ENCODE peak calls at places on chromosomes 16 and 17, in eight cellular contexts. F is PC-3; X is MM.1S; D is neuronal stem cell; Z is uterus; L is IMR-90; S is right atrium auricular region; P is CD8-positive, alpha-beta memory T cell. G is an unnamed sample. For H3K9me3, the result is how much of the 10 kb centered on the place peaks cover.

GRCh38 chr16:51388516-51388951 is 237.5 kb upstream of the SALL1 start:
- DNase-seq in F (no peak), X (no peak), D (no peak), Z (no peak), L (no peak), S (no peak), P (no peak), G (no peak)

GRCh38 chr16:66486773-66487579 is 59.9 kb downstream of the BEAN1 start:
- DNase-seq in F (peak), X (no peak), D (no peak), Z (peak), L (peak), S (no peak), P (no peak), G (no peak)

GRCh38 chr17:79754359-79754758 is 23.6 kb upstream of the CBX2 start:
- DNase-seq in F (no peak), X (no peak), D (no peak), Z (no peak), L (no peak), S (no peak), P (no peak), G (no peak)

GRCh38 chr16:3819741-3820724 is 60.5 kb downstream of the CREBBP start:
- DNase-seq in F (peak), X (no peak), D (no peak), Z (peak), L (peak), S (no peak), P (no peak), G (no peak)

GRCh38 chr16:67719778-67720144 is 645 bp upstream of the GFOD2 start:
- DNase-seq in F (no peak), X (peak), D (peak), Z (peak), L (peak), S (peak), P (no peak), G (no peak)

GRCh38 chr17:81063488-81064093 is 28.6 kb downstream of the BAIAP2 start:
- DNase-seq in F (no peak), X (no peak), D (no peak), Z (no peak), L (no peak), S (no peak), P (no peak), G (no peak)

GRCh38 chr16:85137323-85138072 is 25.2 kb upstream of the CIBAR2 start:
- DNase-seq in F (peak), X (no peak), D (no peak), Z (peak), L (peak), S (peak), P (no peak), G (peak)

GRCh38 chr16:15457958-15458357 is 23.6 kb downstream of the BMERB1 start:
- DNase-seq in F (peak), X (no peak), D (no peak), Z (no peak), L (no peak), S (peak), P (no peak), G (no peak)

GRCh38 chr17:1865252-1866037 is 35.6 kb downstream of the RPA1 start:
- DNase-seq in F (peak), X (peak), D (no peak), Z (no peak), L (peak), S (no peak), P (peak), G (no peak)

GRCh38 chr17:3663102-3664011 is 5.0 kb downstream of the TAX1BP3 start:
- DNase-seq in F (no peak), X (peak), D (no peak), Z (no peak), L (no peak), S (no peak), P (no peak), G (no peak)

GRCh38 chr17:10357768-10358167 is 15.0 kb downstream of the MYH13 start:
- DNase-seq in F (peak), X (peak), D (no peak), Z (no peak), L (no peak), S (no peak), P (peak), G (no peak)

GRCh38 chr16:75138233-75138632 is 10.1 kb upstream of the ZFP1 start:
- DNase-seq in F (no peak), X (no peak), D (no peak), Z (no peak), L (no peak), S (no peak), P (no peak), G (no peak)

GRCh38 chr16:50195276-50195675 is 42.2 kb downstream of the TENT4B start:
- DNase-seq in F (peak), X (no peak), D (no peak), Z (no peak), L (peak), S (no peak), P (no peak), G (no peak)

GRCh38 chr17:49180303-49180702 is 30.1 kb downstream of the GNGT2 start:
- DNase-seq in F (peak), X (peak), D (peak), Z (peak), L (peak), S (peak), P (peak), G (no peak)
- H3K9me3 ChIP-seq in F (under half), X (under half), D (under half), Z (under half), L (under half), S (under half), P (under half), G (under half)

DNA sequence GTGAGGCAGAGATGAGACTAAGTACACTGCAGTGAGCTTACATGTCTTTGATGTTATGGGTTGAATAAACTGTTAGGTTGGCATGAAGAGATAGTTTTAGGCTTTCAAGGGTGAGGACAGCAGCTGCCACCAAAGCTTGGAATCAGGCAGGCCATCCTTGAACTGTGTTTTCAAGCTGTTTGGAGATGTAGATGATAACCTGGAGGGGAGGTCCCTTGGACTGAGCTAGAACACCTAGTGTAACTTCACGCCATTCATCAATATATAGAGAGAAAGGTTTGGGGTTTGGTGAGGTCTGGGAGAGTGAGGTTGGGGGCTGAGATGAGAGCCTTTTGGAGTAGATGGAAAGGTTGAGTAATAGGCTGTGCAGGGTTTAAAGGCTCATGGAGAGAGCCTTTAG is 2447.0 kb downstream of the TP53TG3F start:
- DNase-seq in F (no peak), X (no peak), D (no peak), Z (no peak), L (no peak), S (no peak), P (no peak), G (peak)
- H3K9me3 ChIP-seq in F (under half), X (under half), D (half or more), Z (under half), L (under half), S (under half), P (under half), G (under half)

DNA sequence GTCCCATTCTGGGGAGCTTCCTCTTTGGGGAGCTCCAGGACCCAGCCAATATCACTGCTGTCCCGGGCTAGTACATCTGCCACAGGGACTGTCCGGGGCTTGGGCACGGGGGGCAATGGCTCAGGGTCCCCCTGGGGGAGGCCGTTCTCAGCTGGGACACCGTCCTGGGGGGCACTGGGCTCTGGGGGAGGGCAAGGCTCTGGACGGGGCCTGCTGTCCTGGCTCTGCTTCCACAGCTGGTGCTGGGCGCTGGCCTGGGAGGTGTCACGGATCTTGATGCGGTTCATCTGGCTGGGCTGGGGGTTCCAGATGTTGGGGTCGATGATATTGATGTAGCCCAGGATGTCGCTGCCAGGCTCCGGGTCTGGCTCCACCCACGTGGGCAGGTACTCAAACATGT is 26.1 kb downstream of the SLC5A10 start:
- DNase-seq in F (no peak), X (no peak), D (no peak), Z (no peak), L (no peak), S (no peak), P (no peak), G (no peak)
- H3K9me3 ChIP-seq in F (under half), X (under half), D (under half), Z (under half), L (under half), S (under half), P (under half), G (under half)

GRCh38 chr17:65531508-65532431 is 29.7 kb downstream of the AXIN2 start:
- DNase-seq in F (no peak), X (no peak), D (no peak), Z (peak), L (peak), S (peak), P (no peak), G (no peak)

GRCh38 chr17:65530985-65531507 is 30.4 kb downstream of the AXIN2 start:
- DNase-seq in F (no peak), X (no peak), D (peak), Z (no peak), L (peak), S (no peak), P (no peak), G (no peak)

GRCh38 chr17:65532491-65532890 is 29.0 kb downstream of the AXIN2 start:
- DNase-seq in F (no peak), X (no peak), D (no peak), Z (peak), L (no peak), S (no peak), P (no peak), G (no peak)

GRCh38 chr17:65533855-65534457 is 27.5 kb downstream of the AXIN2 start:
- DNase-seq in F (no peak), X (no peak), D (no peak), Z (no peak), L (no peak), S (no peak), P (no peak), G (no peak)

DNA sequence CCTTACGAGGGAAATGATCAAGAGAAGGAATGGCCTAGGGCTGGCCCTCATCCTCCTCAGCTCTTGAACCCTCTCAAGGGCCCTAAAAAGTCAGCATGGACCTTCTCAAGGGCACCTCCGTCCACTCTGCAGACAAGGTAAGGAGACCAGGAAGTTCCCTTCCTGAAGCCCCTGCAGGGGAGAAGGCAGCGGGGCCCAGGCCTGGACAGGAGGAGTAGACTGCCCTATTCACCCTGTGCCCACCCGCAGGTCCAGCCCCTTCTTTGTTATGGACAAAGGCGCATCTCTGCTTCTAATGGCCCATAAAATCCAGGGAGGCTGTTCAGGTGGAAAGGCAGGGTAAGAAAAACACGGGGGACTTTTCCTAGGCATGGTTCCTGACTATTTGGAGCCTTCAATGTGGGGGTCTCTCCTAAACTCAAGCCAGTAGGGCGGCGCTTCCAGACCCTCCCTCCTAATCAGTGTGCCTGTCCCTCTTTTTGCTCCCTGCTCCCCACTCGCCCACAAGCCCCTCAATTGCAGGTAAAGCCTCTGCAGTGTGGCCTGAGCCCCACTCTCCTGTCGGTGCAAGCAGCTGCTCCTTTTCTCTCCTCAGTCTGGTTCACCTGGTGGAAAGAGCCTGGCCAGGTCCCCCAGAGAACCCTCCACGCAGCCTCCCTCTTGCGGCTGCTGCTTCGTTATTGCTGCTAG is 28.2 kb downstream of the AXIN2 start:
- DNase-seq in F (no peak), X (no peak), D (no peak), Z (no peak), L (no peak), S (no peak), P (no peak), G (no peak)
- H3K9me3 ChIP-seq in F (under half), X (under half), D (under half), Z (under half), L (under half), S (under half), P (under half), G (under half)

GRCh38 chr16:31706925-31707324 is 166.7 kb upstream of the ZNF267 start:
- DNase-seq in F (no peak), X (no peak), D (no peak), Z (no peak), L (no peak), S (no peak), P (no peak), G (no peak)
- H3K9me3 ChIP-seq in F (under half), X (under half), D (under half), Z (under half), L (under half), S (under half), P (under half), G (under half)

GRCh38 chr17:70920416-70920815 is 751.1 kb downstream of the KCNJ2 start:
- DNase-seq in F (no peak), X (no peak), D (no peak), Z (no peak), L (no peak), S (no peak), P (no peak), G (no peak)

GRCh38 chr17:70913086-70913485 is 743.8 kb downstream of the KCNJ2 start:
- DNase-seq in F (no peak), X (no peak), D (no peak), Z (no peak), L (peak), S (no peak), P (no peak), G (no peak)

GRCh38 chr17:70919241-70919640 is 749.9 kb downstream of the KCNJ2 start:
- DNase-seq in F (no peak), X (no peak), D (no peak), Z (no peak), L (peak), S (no peak), P (no peak), G (no peak)

DNA sequence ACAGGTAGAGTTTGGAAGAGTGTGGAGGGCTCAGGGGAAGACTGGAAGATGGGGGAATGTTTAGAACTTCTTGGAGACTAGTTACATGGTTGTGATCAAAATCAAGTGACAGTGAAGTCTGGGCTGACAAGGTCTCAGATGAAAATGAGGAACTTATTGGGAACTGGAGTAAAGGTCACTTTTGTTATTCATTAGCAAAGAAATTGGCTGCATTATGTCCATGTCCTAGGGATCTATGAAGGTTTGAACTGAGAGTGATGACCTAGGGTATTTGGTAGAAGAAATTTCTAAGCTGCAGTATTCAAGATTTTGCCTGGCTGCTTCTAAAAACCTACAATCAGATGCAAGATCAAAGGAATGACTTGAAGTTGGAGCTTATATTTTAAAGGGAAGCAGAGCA is 747.1 kb downstream of the KCNJ2 start:
- DNase-seq in F (no peak), X (no peak), D (no peak), Z (no peak), L (no peak), S (no peak), P (no peak), G (no peak)
- H3K9me3 ChIP-seq in F (under half), X (under half), D (under half), Z (under half), L (under half), S (under half), P (under half), G (under half)

G was measured in esophagus muscularis mucosa.